ENCODE peak calls at places on chromosomes 7 and 10, in eight cellular contexts. D is ovary, H is IMR-90, Q is breast epithelium, U is stomach, K is adrenal gland, E is heart left ventricle, I is HCT116. O is an unnamed sample. For H3K27me3, the result is how much of the 10 kb centered on the place peaks cover.

GRCh38 chr7:41875513-41875912 is 172.6 kb upstream of the INHBA start:
- DNase-seq in D (no peak), H (no peak), Q (no peak), U (no peak), K (no peak), E (no peak), I (no peak), O (no peak)

GRCh38 chr7:23018747-23019146 is 4.8 kb upstream of the HYCC1 start:
- DNase-seq in D (no peak), H (peak), Q (no peak), U (no peak), K (no peak), E (no peak), I (no peak), O (no peak)

GRCh38 chr10:117134084-117135025 is 3.7 kb downstream of the VAX1 start:
- DNase-seq in D (no peak), H (no peak), Q (no peak), U (no peak), K (no peak), E (no peak), I (no peak), O (peak)

GRCh38 chr7:130956417-130957139 is 222.6 kb upstream of the KLF14 start:
- DNase-seq in D (no peak), H (peak), Q (no peak), U (no peak), K (no peak), E (no peak), I (no peak), O (no peak)

GRCh38 chr7:134778941-134779740 is at the start of gene CALD1:
- DNase-seq in D (peak), H (peak), Q (peak), U (peak), K (peak), E (peak), I (peak), O (peak)

GRCh38 chr7:6833636-6834035 is 7.6 kb upstream of the CCZ1B start:
- DNase-seq in D (no peak), H (no peak), Q (no peak), U (no peak), K (no peak), E (no peak), I (no peak), O (no peak)

GRCh38 chr7:5387711-5388245 is 35.9 kb downstream of the TNRC18 start:
- DNase-seq in D (no peak), H (no peak), Q (no peak), U (no peak), K (no peak), E (no peak), I (no peak), O (no peak)

GRCh38 chr7:138316421-138317043 is 143.5 kb upstream of the TRIM24 start:
- DNase-seq in D (no peak), H (no peak), Q (no peak), U (no peak), K (no peak), E (no peak), I (no peak), O (no peak)

GRCh38 chr10:130606001-130606405 is 469.8 kb downstream of the GLRX3 start:
- DNase-seq in D (no peak), H (no peak), Q (no peak), U (no peak), K (no peak), E (no peak), I (no peak), O (no peak)

GRCh38 chr7:55574062-55574717 is 1.9 kb upstream of the VOPP1 start:
- DNase-seq in D (no peak), H (peak), Q (no peak), U (no peak), K (no peak), E (no peak), I (no peak), O (no peak)

GRCh38 chr10:37860494-37861190 is 3.2 kb upstream of the ZNF248 start:
- DNase-seq in D (no peak), H (peak), Q (no peak), U (no peak), K (no peak), E (no peak), I (no peak), O (peak)

GRCh38 chr10:74871595-74872382 is 45.4 kb downstream of the KAT6B start:
- DNase-seq in D (no peak), H (no peak), Q (no peak), U (no peak), K (peak), E (no peak), I (no peak), O (no peak)

GRCh38 chr10:57992321-57993077 is 275.2 kb downstream of the IPMK start:
- DNase-seq in D (no peak), H (peak), Q (no peak), U (no peak), K (no peak), E (no peak), I (no peak), O (peak)

GRCh38 chr10:104049497-104050250 is 36.0 kb downstream of the COL17A1 start:
- DNase-seq in D (no peak), H (peak), Q (no peak), U (no peak), K (no peak), E (no peak), I (peak), O (no peak)

GRCh38 chr10:86945361-86946214 is 11.8 kb downstream of the MMRN2 start:
- DNase-seq in D (peak), H (no peak), Q (no peak), U (peak), K (peak), E (peak), I (no peak), O (no peak)

GRCh38 chr10:107915277-107915634 is 750.8 kb upstream of the SORCS1 start:
- DNase-seq in D (no peak), H (no peak), Q (no peak), U (no peak), K (no peak), E (no peak), I (no peak), O (no peak)

GRCh38 chr10:117320050-117320665 is 55.1 kb downstream of the PDZD8 start:
- DNase-seq in D (no peak), H (peak), Q (no peak), U (no peak), K (no peak), E (no peak), I (no peak), O (no peak)

GRCh38 chr7:156219307-156220077 is 407.2 kb upstream of the SHH start:
- DNase-seq in D (no peak), H (no peak), Q (no peak), U (no peak), K (no peak), E (no peak), I (no peak), O (no peak)

GRCh38 chr10:75511011-75511410 is 79.6 kb downstream of the LRMDA start:
- DNase-seq in D (no peak), H (no peak), Q (no peak), U (no peak), K (no peak), E (no peak), I (no peak), O (no peak)

GRCh38 chr7:9488555-9488954 is 1055.1 kb downstream of the NXPH1 start:
- DNase-seq in D (no peak), H (peak), Q (no peak), U (no peak), K (no peak), E (no peak), I (no peak), O (no peak)

GRCh38 chr7:86900886-86901285 is 158.6 kb downstream of the ELAPOR2 start:
- DNase-seq in D (no peak), H (no peak), Q (no peak), U (no peak), K (no peak), E (no peak), I (no peak), O (no peak)

GRCh38 chr10:73597346-73597745 is 6.2 kb upstream of the USP54 start:
- DNase-seq in D (no peak), H (peak), Q (no peak), U (no peak), K (no peak), E (no peak), I (no peak), O (no peak)

GRCh38 chr10:131548176-131548575 is 236.7 kb upstream of the TCERG1L start:
- DNase-seq in D (no peak), H (no peak), Q (no peak), U (no peak), K (no peak), E (no peak), I (no peak), O (no peak)

GRCh38 chr7:44145419-44145968 is 4.4 kb upstream of the MYL7 start:
- DNase-seq in D (peak), H (no peak), Q (peak), U (no peak), K (no peak), E (no peak), I (no peak), O (no peak)

GRCh38 chr10:27285093-27285492 is 44.5 kb upstream of the ACBD5 start:
- DNase-seq in D (no peak), H (peak), Q (no peak), U (no peak), K (no peak), E (peak), I (peak), O (peak)

GRCh38 chr10:58755688-58756087 is 243.0 kb downstream of the BICC1 start:
- DNase-seq in D (no peak), H (peak), Q (no peak), U (no peak), K (peak), E (no peak), I (no peak), O (no peak)

GRCh38 chr10:30691601-30692015 is 62.1 kb upstream of the LYZL2 start:
- DNase-seq in D (no peak), H (no peak), Q (no peak), U (no peak), K (no peak), E (no peak), I (no peak), O (no peak)

GRCh38 chr10:76558586-76558985 is 1079.0 kb downstream of the KCNMA1 start:
- DNase-seq in D (no peak), H (peak), Q (no peak), U (peak), K (peak), E (no peak), I (no peak), O (peak)

GRCh38 chr10:21920633-21921032 is 82.9 kb downstream of the DNAJC1 start:
- DNase-seq in D (no peak), H (no peak), Q (no peak), U (no peak), K (no peak), E (no peak), I (no peak), O (no peak)

GRCh38 chr10:49698679-49699078 is 19.2 kb downstream of the C10orf53 start:
- DNase-seq in D (no peak), H (no peak), Q (no peak), U (no peak), K (no peak), E (no peak), I (no peak), O (no peak)
- H3K27me3 ChIP-seq in D (under half), H (under half), Q (under half), U (under half), K (under half), E (under half), I (under half), O (under half)

DNA sequence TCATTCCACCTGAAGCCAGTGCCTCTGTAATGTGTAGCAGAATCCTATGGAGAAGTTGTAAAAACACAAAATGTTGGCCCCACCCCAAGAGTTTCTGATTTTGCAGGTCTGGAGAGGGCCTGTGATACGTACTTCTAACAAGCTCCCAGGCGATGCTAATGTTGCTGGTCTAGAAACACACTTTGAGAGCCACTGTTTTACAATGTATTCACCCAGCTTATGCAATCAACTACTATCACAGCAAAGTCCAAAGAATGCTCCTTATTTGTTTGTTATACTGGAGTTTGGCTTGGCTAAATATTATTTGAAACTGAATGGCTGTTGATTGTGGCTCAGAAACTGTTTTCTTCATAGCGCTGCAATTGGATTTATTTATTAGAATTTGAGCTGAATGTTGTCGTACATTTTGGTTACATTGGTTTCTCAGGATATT is 44.3 kb downstream of the DNAJB9 start:
- DNase-seq in D (no peak), H (no peak), Q (no peak), U (no peak), K (no peak), E (no peak), I (no peak), O (no peak)
- TF ChIP-seq POLR2A in D (no peak), H (no peak), Q (no peak), U (no peak), K (no peak), E (no peak), I (no peak), O (no peak)

DNA sequence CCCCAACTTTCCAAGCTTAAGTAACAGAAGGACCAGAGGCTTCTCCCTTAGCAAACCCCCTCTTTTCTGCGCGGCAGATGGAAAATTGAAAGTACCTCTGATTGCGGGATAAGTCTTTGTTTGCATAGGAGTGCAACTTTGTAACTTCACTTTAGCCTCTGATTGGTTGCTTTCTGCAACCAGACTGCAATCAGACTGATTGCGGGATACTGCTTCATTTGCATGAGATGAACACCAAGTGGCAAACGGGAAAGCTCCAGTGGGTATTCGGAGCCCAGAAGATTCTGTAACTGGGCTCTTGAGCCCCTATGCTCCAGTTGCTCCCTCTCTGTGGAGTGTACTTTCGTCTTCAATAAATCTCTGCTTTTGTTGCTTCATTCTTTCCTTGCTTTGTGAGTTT is 260.6 kb downstream of the BAMBI start:
- DNase-seq in D (no peak), H (no peak), Q (no peak), U (no peak), K (no peak), E (no peak), I (no peak), O (no peak)
- H3K4me3 ChIP-seq in D (no peak), H (no peak), Q (no peak), U (no peak), K (no peak), E (no peak), I (no peak), O (no peak)

DNA sequence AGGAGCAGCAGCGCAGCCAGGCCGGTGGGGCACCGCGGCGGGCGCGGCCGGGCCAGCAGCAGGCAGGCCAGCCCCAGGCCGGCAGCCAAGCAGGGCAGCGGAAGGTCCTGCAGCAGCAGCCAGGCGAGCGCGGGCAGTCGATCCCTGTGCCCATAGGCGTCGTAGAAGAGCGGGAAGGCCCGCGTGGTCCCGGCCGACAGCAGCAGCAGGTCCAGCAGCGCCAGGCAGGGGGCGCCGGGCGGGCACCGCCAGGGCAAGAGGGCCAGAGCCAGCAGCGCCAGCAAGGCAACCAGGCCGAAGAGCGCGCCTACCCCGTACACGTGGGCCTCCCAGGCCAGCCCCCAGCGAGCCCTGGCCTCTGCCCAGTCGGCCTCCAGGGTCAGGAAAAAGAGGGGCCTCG is 8.4 kb upstream of the RBM28 start:
- DNase-seq in D (peak), H (peak), Q (peak), U (peak), K (peak), E (peak), I (no peak), O (peak)
- H3K27me3 ChIP-seq in D (under half), H (half or more), Q (under half), U (under half), K (under half), E (under half), I (under half), O (under half)

DNA sequence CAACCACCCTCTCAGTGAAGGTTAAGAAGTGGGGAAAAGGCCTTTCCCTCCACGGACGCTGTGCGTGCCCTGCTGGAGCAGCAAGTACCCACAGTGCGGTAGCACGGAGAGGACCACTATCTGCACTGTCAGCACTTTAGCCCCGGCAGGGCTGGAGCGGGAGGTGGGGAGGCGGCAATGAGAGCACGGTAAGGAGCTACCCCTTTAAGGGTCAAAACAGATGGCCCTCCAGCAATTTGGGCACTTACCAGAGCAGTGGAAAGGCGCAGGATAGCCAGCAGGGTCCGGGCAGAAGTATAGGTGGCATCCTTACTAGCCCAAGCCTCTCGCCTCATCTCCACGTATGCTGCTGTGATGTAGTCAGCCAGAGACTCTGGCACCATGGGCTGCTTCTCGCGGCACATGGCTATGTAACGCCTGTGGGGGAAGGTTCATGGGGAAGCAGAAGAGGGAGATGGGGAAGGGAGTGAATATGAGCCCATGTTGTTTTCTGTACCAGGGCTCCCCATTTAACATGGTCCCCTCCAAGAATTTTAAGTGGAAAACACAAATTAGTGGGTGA is 5.2 kb downstream of the COPS6 start:
- DNase-seq in D (no peak), H (no peak), Q (no peak), U (no peak), K (no peak), E (no peak), I (no peak), O (no peak)
- TF ChIP-seq POLR2A in D (no peak), H (no peak), Q (no peak), U (no peak), K (no peak), E (no peak), I (no peak), O (no peak)

GRCh38 chr10:61639952-61640351 is 22.8 kb upstream of the CABCOCO1 start:
- DNase-seq in D (no peak), H (peak), Q (no peak), U (no peak), K (no peak), E (no peak), I (no peak), O (no peak)

GRCh38 chr10:61642073-61642637 is 20.6 kb upstream of the CABCOCO1 start:
- DNase-seq in D (no peak), H (no peak), Q (no peak), U (no peak), K (no peak), E (no peak), I (no peak), O (no peak)

GRCh38 chr10:61643316-61643751 is 19.4 kb upstream of the CABCOCO1 start:
- DNase-seq in D (no peak), H (peak), Q (no peak), U (no peak), K (no peak), E (no peak), I (no peak), O (no peak)

GRCh38 chr10:61642692-61643091 is 20.0 kb upstream of the CABCOCO1 start:
- DNase-seq in D (no peak), H (peak), Q (no peak), U (no peak), K (no peak), E (no peak), I (no peak), O (no peak)

DNA sequence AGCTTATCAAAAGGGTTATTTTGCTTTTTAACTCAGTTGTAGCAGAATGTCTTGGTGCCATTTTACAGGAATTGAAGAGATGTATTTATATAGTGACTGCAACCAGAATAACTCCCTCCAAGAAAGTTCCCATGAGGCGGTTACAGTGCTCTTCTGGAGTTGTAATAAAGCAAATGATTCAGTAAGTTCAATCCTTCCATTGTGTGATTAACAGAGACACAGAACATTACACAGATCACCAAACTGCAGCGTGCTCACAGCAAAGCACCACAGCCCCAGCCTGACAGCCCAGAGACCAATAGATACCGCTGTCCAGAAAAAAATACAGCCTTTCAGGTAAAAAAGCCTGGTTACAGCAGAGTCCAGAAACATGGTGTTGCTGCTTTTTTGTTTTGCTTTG is 21.9 kb upstream of the CABCOCO1 start:
- DNase-seq in D (no peak), H (no peak), Q (no peak), U (no peak), K (no peak), E (no peak), I (no peak), O (no peak)
- H3K4me3 ChIP-seq in D (no peak), H (no peak), Q (no peak), U (no peak), K (no peak), E (no peak), I (no peak), O (no peak)

GRCh38 chr7:117493460-117493859 is 13.6 kb downstream of the CFTR start:
- DNase-seq in D (no peak), H (no peak), Q (no peak), U (no peak), K (no peak), E (no peak), I (no peak), O (no peak)
- H3K27me3 ChIP-seq in D (under half), H (under half), Q (under half), U (under half), K (under half), E (under half), I (under half), O (under half)

GRCh38 chr7:150370612-150371071 is 2.0 kb downstream of the REPIN1 start:
- DNase-seq in D (no peak), H (peak), Q (no peak), U (no peak), K (peak), E (no peak), I (no peak), O (no peak)
- TF ChIP-seq POLR2A in D (no peak), H (no peak), Q (no peak), U (no peak), K (peak), E (no peak), I (no peak), O (no peak)

GRCh38 chr7:50303082-50303893 is 1.2 kb upstream of the IKZF1 start:
- DNase-seq in D (no peak), H (no peak), Q (no peak), U (no peak), K (no peak), E (no peak), I (no peak), O (no peak)
- H3K4me3 ChIP-seq in D (no peak), H (no peak), Q (no peak), U (peak), K (no peak), E (no peak), I (no peak), O (no peak)

DNA sequence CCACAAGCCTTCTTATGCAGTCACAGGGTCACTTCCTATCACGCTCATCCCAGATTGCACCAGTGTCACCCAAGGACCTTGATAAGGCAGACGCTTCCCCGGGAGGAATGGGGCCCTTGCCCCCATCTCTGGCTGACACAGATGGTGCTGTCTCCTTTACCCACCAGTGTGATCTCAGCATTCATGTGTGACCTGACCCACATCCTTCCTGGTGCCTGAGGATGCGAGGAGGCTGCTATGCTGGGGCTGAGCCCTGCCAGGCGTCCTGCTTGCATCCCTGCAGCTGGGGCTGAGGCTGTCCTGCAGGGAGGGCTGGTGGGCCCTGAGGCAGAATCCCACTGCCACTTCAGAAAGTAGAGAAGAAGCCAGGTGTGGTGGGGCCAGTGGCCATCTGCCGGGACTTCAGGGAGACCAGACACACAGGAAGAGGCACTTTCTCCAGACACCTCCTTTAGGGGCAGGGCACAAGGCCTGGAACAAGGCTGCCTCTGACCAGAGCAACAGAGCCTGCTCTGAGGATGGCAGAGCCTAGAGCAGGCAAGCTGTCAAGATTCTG is 35.3 kb downstream of the RASGEF1A start:
- DNase-seq in D (no peak), H (no peak), Q (peak), U (no peak), K (no peak), E (peak), I (no peak), O (no peak)
- H3K27me3 ChIP-seq in D (under half), H (half or more), Q (under half), U (under half), K (under half), E (under half), I (under half), O (under half)

O was measured in thyroid gland.